ENCODE peak calls at places on chromosome 12, in seven cellular contexts. A is kidney epithelial cell, W is heart left ventricle, Q is prostate gland, B is AG10803, X is cardiac muscle cell, D is upper lobe of right lung. J is an unnamed sample.

GRCh38 chr12:65937806-65938205 is 113.5 kb downstream of the HMGA2 start:
- DNase-seq in Q (no peak), X (no peak), D (no peak), A (no peak), W (no peak), B (no peak), J (no peak)

GRCh38 chr12:54684636-54685630 is 36.8 kb upstream of the DCD start:
- DNase-seq in B (no peak), D (no peak), Q (peak; percentile 47), A (no peak), X (no peak), W (no peak), J (no peak)

GRCh38 chr12:110256780-110257431 is 24.1 kb upstream of the ATP2A2 start:
- DNase-seq in D (peak; percentile 67), B (no peak), A (no peak), X (no peak), Q (no peak), W (peak; percentile 46), J (no peak)

GRCh38 chr12:21451529-21451928 is 14.1 kb downstream of the PYROXD1 start:
- DNase-seq in A (no peak), D (no peak), Q (no peak), W (no peak), X (no peak), B (peak; percentile 40), J (no peak)

GRCh38 chr12:19201653-19202052 is 72.1 kb downstream of the PLEKHA5 start:
- DNase-seq in D (no peak), A (no peak), B (peak; percentile 77), Q (no peak), W (no peak), X (no peak), J (no peak)

GRCh38 chr12:109611223-109611622 is 37.6 kb downstream of the MVK start:
- DNase-seq in D (no peak), B (no peak), Q (no peak), X (no peak), A (no peak), W (no peak), J (no peak)

GRCh38 chr12:121520586-121521086 is 60.2 kb downstream of the KDM2B start:
- DNase-seq in Q (no peak), D (no peak), A (no peak), X (no peak), W (no peak), B (no peak), J (no peak)

GRCh38 chr12:53754633-53755261 is 3.0 kb upstream of the CISTR start:
- DNase-seq in Q (no peak), B (peak; percentile 46), D (no peak), W (no peak), X (no peak), A (no peak), J (no peak)

GRCh38 chr12:67457799-67458680 is 188.9 kb downstream of the CAND1 start:
- DNase-seq in A (no peak), X (no peak), W (peak; percentile 15), D (no peak), B (peak; percentile 56), Q (no peak), J (no peak)

GRCh38 chr12:2068638-2069037 is 15.9 kb downstream of the CACNA1C start:
- DNase-seq in D (no peak), B (no peak), Q (no peak), A (no peak), X (no peak), W (no peak), J (no peak)

GRCh38 chr12:1911598-1912575 is 6.6 kb downstream of the CACNA2D4 start:
- DNase-seq in W (no peak), B (no peak), X (no peak), Q (no peak), D (no peak), A (no peak), J (no peak)

GRCh38 chr12:1533205-1533601 is 61.2 kb downstream of the FBXL14 start:
- DNase-seq in Q (no peak), B (peak; percentile 56), D (no peak), A (no peak), W (no peak), X (no peak), J (no peak)

GRCh38 chr12:90000721-90001120 is 292.1 kb upstream of the ATP2B1 start:
- DNase-seq in B (no peak), D (no peak), X (no peak), Q (no peak), W (no peak), A (no peak), J (no peak)

GRCh38 chr12:85627584-85627983 is 208.6 kb downstream of the RASSF9 start:
- DNase-seq in D (no peak), A (no peak), W (no peak), Q (no peak), X (no peak), B (no peak), J (peak; percentile 21)

GRCh38 chr12:98126637-98127335 is 388.6 kb upstream of the TMPO start:
- DNase-seq in D (no peak), X (no peak), A (no peak), Q (no peak), B (no peak), W (peak; percentile 6), J (no peak)

GRCh38 chr12:132414634-132415340 is 75.2 kb upstream of the FBRSL1 start:
- DNase-seq in D (peak; percentile 88), W (peak; percentile 79), B (peak; percentile 62), A (peak; percentile 14), X (peak; percentile 87), Q (peak; percentile 72), J (no peak)

GRCh38 chr12:132411457-132411856 is 78.5 kb upstream of the FBRSL1 start:
- DNase-seq in X (no peak), W (no peak), B (no peak), A (no peak), D (no peak), Q (no peak), J (no peak)

GRCh38 chr12:132415456-132416120 is 74.4 kb upstream of the FBRSL1 start:
- DNase-seq in A (no peak), D (no peak), X (no peak), Q (no peak), W (no peak), B (no peak), J (no peak)

GRCh38 chr12:132416121-132416673 is 73.8 kb upstream of the FBRSL1 start:
- DNase-seq in Q (no peak), X (no peak), D (no peak), A (no peak), B (no peak), W (no peak), J (no peak)

GRCh38 chr12:132413931-132414588 is 75.9 kb upstream of the FBRSL1 start:
- DNase-seq in W (no peak), B (no peak), Q (no peak), D (no peak), A (no peak), X (peak; percentile 60), J (no peak)
- TF ChIP-seq CTCF in W (no peak), B (peak; percentile 45), Q (no peak), D (peak; percentile 33), A (peak; percentile 81), X (peak; percentile 68), J (peak; percentile 49)

DNA sequence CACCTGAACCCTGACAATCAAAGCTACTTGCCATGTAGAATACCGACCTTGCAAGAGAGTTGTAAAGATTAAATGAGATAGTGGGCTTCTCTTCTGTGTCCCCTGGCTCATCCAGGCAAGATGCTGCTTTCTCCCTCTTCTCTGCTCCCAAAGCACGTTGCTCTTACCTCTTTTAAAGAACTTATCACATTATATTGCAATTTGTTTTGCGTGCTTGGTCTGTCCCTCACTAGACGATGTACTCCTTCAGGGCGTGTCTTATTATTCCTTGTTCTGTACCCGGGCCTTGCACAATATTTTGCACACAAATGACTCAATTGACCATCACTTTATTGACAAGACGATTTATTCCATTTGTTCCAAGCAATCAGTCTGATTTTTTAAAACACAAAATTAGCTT is 3.3 kb downstream of the DCN start:
- DNase-seq in W (no peak), A (no peak), B (peak; percentile 62), D (no peak), Q (no peak), X (no peak), J (no peak)
- H3K4me3 ChIP-seq in W (peak overlapping the region; percentile 47), A (no peak overlapping the region), B (peak overlapping the region; percentile 72), D (peak overlapping the region; percentile 42), Q (peak overlapping the region; percentile 8), X (no peak overlapping the region), J (peak overlapping the region; percentile 62)

DNA sequence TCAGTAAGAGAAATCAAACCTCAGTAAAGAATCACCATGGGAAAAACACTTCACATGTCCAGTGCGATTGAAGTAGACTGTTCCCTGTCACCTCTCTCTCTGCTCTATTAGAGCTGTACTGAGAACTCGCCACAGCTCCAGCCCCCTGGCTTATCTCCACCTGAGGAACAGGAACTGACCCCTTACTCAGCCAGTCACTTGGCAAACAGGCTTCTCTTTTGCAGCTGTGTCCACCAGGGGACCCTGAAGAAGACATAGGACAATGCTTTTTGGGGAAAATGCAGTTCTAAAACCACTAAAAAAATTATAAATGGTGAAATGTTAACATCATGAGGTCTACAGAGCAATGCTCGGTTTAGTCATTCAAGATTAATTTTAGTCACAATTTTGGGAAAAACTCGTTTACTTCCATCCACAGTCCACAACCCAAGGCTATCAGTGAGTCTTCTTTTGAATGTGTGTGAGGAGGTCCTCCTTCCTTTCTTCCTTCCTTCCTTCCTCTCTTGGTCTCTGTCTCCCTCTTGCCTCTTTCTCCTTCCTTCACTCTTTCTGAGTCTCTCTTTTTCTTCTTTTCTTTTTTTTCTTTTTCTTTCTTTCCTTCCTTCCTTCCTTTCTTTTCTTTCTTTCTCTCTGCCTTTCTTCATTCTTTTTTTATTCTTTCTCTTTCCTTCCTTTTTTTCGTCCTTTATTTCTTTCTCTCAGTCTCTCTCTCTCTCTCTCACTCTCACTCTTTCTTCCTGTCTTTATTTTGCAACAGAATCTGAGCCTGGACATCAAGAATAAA is 1189.5 kb upstream of the TMEM132C start:
- DNase-seq in B (no peak), D (no peak), X (peak; percentile 52), A (no peak), Q (no peak), W (no peak), J (no peak)
- TF ChIP-seq CTCF in B (no peak), D (no peak), X (no peak), A (no peak), Q (no peak), W (no peak), J (no peak)

GRCh38 chr12:16608346-16608745 is 2.4 kb upstream of the LMO3 start:
- DNase-seq in W (no peak), X (no peak), B (no peak), A (no peak), D (no peak), Q (no peak), J (no peak)

GRCh38 chr12:16610006-16610520 is 4.1 kb upstream of the LMO3 start:
- DNase-seq in Q (no peak), X (no peak), A (no peak), W (no peak), B (no peak), D (no peak), J (no peak)

GRCh38 chr12:16610743-16611142 is 4.8 kb upstream of the LMO3 start:
- DNase-seq in D (no peak), A (no peak), X (no peak), W (no peak), B (no peak), Q (no peak), J (no peak)

GRCh38 chr12:16607895-16608294 is 1.9 kb upstream of the LMO3 start:
- DNase-seq in Q (no peak), A (no peak), D (no peak), B (no peak), X (no peak), W (no peak), J (no peak)

DNA sequence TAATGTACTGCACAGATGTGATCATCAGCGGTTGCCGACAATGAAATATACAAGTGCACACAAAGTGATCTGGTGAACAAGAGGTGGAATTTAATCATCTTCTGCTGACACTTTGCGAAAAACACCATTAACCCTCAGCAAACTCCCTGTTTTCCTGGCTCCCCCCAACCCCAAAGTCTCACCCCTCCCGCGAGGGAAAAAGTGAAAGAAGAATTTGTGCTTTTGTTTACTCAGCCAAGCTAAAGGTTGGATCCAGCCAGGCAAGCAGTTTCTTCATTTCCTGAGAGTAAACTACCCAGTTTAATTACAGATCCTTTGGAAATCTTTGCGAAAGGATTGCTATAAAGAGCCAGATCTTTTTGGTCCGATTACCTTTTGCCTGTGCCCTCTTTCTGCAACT is 3.2 kb upstream of the LMO3 start:
- DNase-seq in Q (no peak), B (no peak), X (no peak), D (no peak), A (no peak), W (no peak), J (no peak)
- H3K4me3 ChIP-seq in Q (peak overlapping the region; percentile 8), B (peak overlapping the region; percentile 31), X (peak overlapping the region; percentile 4), D (peak overlapping the region; percentile 54), A (no peak overlapping the region), W (no peak overlapping the region), J (no peak overlapping the region)

J was measured in AG04449.